ENCODE peak calls at places on chromosomes 5 and 9, in eight cellular contexts. Q, C, P, N, B, J, D and A are unnamed samples.

GRCh38 chr5:116145416-116145815 is 60.6 kb downstream of the COMMD10 start:
- DNase-seq in C (no peak), B (no peak), J (no peak), D (no peak), Q (no peak), N (no peak), P (no peak), A (no peak)

GRCh38 chr5:33340195-33340594 is 100.6 kb upstream of the TARS1 start:
- DNase-seq in C (no peak), Q (no peak), J (no peak), N (no peak), P (no peak), B (no peak), D (no peak), A (no peak)

GRCh38 chr5:98772415-98773213 is 849 bp upstream of the RGMB start:
- DNase-seq in J (no peak), B (peak), P (peak), Q (peak), C (peak), N (no peak), D (peak), A (peak)

GRCh38 chr9:131276891-131277672 is 772 bp upstream of the FAM78A start:
- DNase-seq in D (no peak), N (no peak), J (no peak), C (no peak), Q (no peak), B (peak), P (peak), A (no peak)

GRCh38 chr5:125634242-125634835 is 788.9 kb upstream of the GRAMD2B start:
- DNase-seq in J (no peak), Q (no peak), P (no peak), D (no peak), C (no peak), B (no peak), N (no peak), A (no peak)

GRCh38 chr5:55027589-55027988 is 3.5 kb downstream of the GZMK start:
- DNase-seq in P (no peak), C (no peak), J (no peak), D (no peak), Q (no peak), B (no peak), N (peak), A (no peak)

GRCh38 chr5:176542596-176543427 is 5.6 kb upstream of the RNF44 start:
- DNase-seq in J (peak), B (peak), P (peak), D (peak), N (peak), Q (no peak), C (no peak), A (no peak)

GRCh38 chr9:98255064-98255577 is 328 bp downstream of the TBC1D2 start:
- DNase-seq in N (no peak), B (no peak), Q (peak), C (no peak), D (no peak), J (no peak), P (no peak), A (no peak)

GRCh38 chr9:93296889-93297480 is 113.0 kb downstream of the WNK2 start:
- DNase-seq in P (no peak), D (peak), C (no peak), J (no peak), B (peak), N (no peak), Q (no peak), A (no peak)

GRCh38 chr5:58439094-58439644 is 20.7 kb downstream of the PLK2 start:
- DNase-seq in C (no peak), N (no peak), P (no peak), Q (no peak), B (no peak), J (no peak), D (no peak), A (no peak)

GRCh38 chr5:102975040-102975439 is 144.9 kb downstream of the GIN1 start:
- DNase-seq in N (no peak), Q (no peak), C (no peak), J (no peak), D (no peak), P (no peak), B (peak), A (no peak)

GRCh38 chr5:142506756-142507155 is 179.1 kb downstream of the FGF1 start:
- DNase-seq in J (peak), P (no peak), D (no peak), N (no peak), C (no peak), B (no peak), Q (no peak), A (peak)

GRCh38 chr9:111484564-111484878 is 338 bp upstream of the ECPAS start:
- DNase-seq in D (no peak), Q (no peak), N (no peak), J (no peak), B (no peak), C (no peak), P (no peak), A (no peak)

GRCh38 chr9:21031091-21031817 is at the start of gene HACD4:
- DNase-seq in D (peak), N (peak), J (peak), B (peak), C (peak), Q (peak), P (peak), A (peak)

GRCh38 chr5:24789631-24790354 is 145.0 kb upstream of the CDH10 start:
- DNase-seq in Q (no peak), N (no peak), B (peak), D (no peak), P (no peak), J (no peak), C (no peak), A (no peak)

GRCh38 chr5:37355161-37355560 is 15.7 kb downstream of the NUP155 start:
- DNase-seq in J (no peak), N (no peak), B (no peak), C (no peak), P (no peak), D (no peak), Q (no peak), A (no peak)

GRCh38 chr9:114737118-114737517 is 55.1 kb upstream of the TEX48 start:
- DNase-seq in Q (no peak), C (no peak), J (no peak), D (no peak), N (no peak), B (no peak), P (no peak), A (no peak)

GRCh38 chr5:15421798-15422456 is 78.1 kb upstream of the FBXL7 start:
- DNase-seq in D (no peak), B (no peak), J (no peak), N (no peak), Q (no peak), C (no peak), P (no peak), A (no peak)